ENCODE peak calls at places on chromosomes 1 and 21, in four cellular contexts. H, C, N and M are unnamed samples.
A peak's percentile ranks its signal among the peaks of the same experiment; 100 is the strongest.

GRCh38 chr1:205286335-205286950 is 35.1 kb downstream of the NUAK2 start:
- DNase-seq in H (peak; percentile 84), C (no peak), N (no peak), M (no peak)

GRCh38 chr1:68358439-68358838 is 91.3 kb downstream of the RPE65 start:
- DNase-seq in H (no peak), C (no peak), N (no peak), M (no peak)

GRCh38 chr1:32666866-32667566 is 16.0 kb downstream of the RBBP4 start:
- DNase-seq in H (no peak), C (no peak), N (no peak), M (no peak)

GRCh38 chr1:104182251-104182650 is 432.6 kb downstream of the AMY1C start:
- DNase-seq in H (no peak), C (no peak), N (no peak), M (peak; percentile 3)

GRCh38 chr1:178941849-178942248 is 71.0 kb upstream of the ANGPTL1 start:
- DNase-seq in C (peak; percentile 41), H (no peak), N (no peak), M (no peak)

GRCh38 chr1:33152685-33153432 is 29.0 kb downstream of the TRIM62 start:
- DNase-seq in H (no peak), N (peak; percentile 10), C (peak; percentile 70), M (peak; percentile 94)

GRCh38 chr1:17306921-17307320 is 1.1 kb upstream of the PADI4 start:
- DNase-seq in C (no peak), N (no peak), H (no peak), M (no peak)

GRCh38 chr1:65459397-65459768 is 38.9 kb downstream of the LEPR start:
- DNase-seq in H (peak; percentile 4), C (no peak), N (peak; percentile 35), M (peak; percentile 33)

GRCh38 chr1:226001852-226002666 is 2.9 kb upstream of the SDE2 start:
- DNase-seq in N (peak; percentile 33), H (no peak), C (no peak), M (no peak)

DNA sequence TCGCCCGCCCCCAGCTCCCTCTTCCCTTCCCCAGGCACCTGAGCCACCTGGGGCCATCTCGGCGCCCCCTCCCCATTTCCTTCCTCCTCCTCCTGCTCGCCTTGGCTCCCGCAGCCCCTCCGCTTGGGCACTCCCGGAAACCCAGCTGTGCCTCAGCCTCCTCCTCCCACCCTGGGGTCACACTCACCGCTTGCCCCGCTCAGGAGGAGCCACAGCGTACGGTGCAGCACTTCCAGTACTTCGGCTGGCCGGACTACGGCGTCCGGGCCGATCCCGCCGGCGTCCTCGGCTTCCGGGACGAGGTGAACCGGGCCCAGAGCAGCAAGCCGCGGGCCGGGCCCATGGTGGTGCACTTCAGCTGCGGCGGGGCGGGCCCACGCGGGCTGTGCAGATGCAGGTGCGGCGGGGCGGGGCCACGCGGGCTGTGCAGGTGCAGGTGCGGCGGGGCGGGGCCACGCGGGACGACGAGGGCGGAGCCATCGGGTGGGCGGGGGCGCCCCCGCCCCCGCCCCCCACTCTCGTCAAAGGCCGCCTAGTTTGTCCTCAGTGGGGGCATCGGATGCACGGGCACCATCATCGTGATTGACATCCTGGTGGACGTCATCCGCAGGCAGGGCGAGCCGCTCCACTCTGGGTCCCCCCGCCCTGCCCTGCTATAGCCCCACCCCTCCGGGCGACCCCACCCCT is 5.6 kb downstream of the RNF223 start:
- DNase-seq in N (no peak), H (no peak), C (peak; percentile 71), M (no peak)
- H3K4me3 ChIP-seq in N (peak overlapping the region; percentile 16), H (peak overlapping the region; percentile 37), C (peak overlapping the region; percentile 26), M (peak overlapping the region; percentile 4)

GRCh38 chr1:39505289-39505688 is 13.9 kb downstream of the BMP8A start:
- DNase-seq in C (no peak), N (peak; percentile 13), H (no peak), M (no peak)

GRCh38 chr1:39507230-39507928 is 15.9 kb downstream of the BMP8A start:
- DNase-seq in N (peak; percentile 25), C (no peak), H (no peak), M (peak; percentile 36)

GRCh38 chr1:39508857-39509305 is 17.4 kb downstream of the BMP8A start:
- DNase-seq in N (peak; percentile 18), H (no peak), C (no peak), M (no peak)

GRCh38 chr1:39508266-39508665 is 16.8 kb downstream of the BMP8A start:
- DNase-seq in H (no peak), N (no peak), C (no peak), M (no peak)

DNA sequence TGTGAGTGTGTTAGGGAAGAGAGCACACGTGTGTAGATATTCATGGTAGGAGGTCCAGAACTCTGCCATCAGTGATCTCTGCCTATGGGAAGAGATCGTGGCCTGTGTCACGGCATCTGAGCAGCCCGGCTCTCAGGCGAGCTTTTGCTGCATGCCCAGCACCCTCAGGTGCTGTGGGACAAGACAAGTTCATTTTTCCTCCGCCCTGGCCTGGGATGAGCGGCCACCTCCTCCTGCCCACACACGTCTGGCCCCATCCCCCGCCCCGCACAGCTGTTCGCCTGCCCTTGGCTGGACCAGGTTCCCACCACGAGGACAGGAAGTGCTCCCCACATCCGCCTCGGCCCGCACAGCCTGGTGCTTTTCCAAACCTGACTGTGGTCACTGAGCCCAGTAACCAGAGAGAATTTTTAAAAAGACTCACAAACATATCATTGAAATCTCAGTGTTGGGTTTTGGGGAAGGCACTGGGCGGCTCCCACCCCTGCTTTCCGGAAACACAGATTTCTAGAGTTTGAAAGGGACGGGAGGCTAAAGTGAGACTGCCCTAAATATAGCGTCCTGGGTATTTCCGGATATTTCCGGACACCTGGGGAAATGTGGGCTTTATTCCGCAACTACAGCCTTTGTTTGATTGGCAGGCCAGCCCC is 18.0 kb downstream of the BMP8A start:
- DNase-seq in N (no peak), C (no peak), H (peak; percentile 54), M (no peak)
- TF ChIP-seq SUZ12 in N (no peak), C (no peak), H (no peak), M (no peak)

GRCh38 chr1:26162220-26162703 is 3.4 kb downstream of the FAM110D start:
- DNase-seq in H (no peak), C (peak; percentile 66), N (no peak), M (no peak)

GRCh38 chr1:26165126-26165892 is 3.5 kb downstream of the C1orf232 start:
- DNase-seq in N (no peak), C (no peak), H (no peak), M (no peak)

GRCh38 chr1:26166719-26167281 is 2.0 kb downstream of the C1orf232 start:
- DNase-seq in C (no peak), N (no peak), H (no peak), M (no peak)

GRCh38 chr1:26163684-26164035 is 4.8 kb downstream of the FAM110D start:
- DNase-seq in H (no peak), C (no peak), N (no peak), M (no peak)

DNA sequence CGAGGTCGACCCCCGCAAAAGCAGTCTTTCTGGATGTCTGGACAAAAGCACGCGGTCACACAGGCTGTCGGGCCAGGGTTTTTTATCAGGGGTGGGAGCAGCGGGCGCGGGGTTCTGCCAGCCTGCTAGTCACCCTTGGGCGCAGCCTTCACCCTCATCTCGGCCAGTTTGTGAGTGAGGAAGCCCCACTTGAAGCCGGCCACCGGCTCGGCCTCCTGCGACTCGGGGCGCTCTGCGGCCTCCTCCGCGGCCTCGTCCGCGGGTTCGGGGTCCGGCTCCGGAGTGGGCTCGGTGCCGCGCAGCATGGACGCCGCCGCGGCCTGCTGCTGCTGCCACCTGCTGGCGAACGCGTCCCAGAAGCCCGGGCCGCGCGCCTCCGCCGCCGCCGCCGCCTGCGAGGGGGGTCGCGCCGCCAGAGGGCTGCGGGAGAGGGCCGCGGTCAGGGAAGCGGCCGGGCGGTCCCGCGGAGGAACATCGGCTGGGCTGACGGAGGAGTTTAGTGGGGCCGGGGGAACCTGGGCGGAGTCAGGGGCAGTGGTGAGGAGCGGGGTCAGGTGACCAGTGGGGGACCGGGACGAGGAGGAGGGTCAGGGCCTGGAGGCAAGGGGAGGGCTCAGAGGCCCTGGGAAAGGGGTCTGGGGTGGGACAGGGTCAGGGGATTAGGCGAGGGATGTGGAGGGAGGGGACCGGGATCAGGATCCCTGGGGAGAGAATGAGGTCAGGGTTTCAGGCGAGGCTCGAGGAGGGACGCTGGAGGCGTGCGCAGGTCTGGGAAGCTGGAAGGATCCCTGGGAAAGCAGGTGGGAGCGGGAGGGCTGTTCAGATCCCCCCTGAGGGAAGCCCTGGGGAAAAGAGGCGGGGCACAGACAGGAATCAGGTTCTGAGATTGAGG is 4.5 kb downstream of the C1orf232 start:
- DNase-seq in N (no peak), C (peak; percentile 85), H (no peak), M (no peak)
- H3K4me3 ChIP-seq in N (peak overlapping the region; percentile 50), C (peak overlapping the region; percentile 51), H (peak overlapping the region; percentile 44), M (peak overlapping the region; percentile 35)

GRCh38 chr1:244732846-244733450 is 80.0 kb downstream of the DESI2 start:
- DNase-seq in N (no peak), C (no peak), H (no peak), M (no peak)

GRCh38 chr1:244735854-244736561 is 83.1 kb downstream of the DESI2 start:
- DNase-seq in H (no peak), C (no peak), N (no peak), M (no peak)

GRCh38 chr1:244730934-244731434 is 78.1 kb downstream of the DESI2 start:
- DNase-seq in H (no peak), C (peak; percentile 68), N (no peak), M (no peak)

GRCh38 chr1:244731651-244732050 is 78.7 kb downstream of the DESI2 start:
- DNase-seq in C (no peak), H (no peak), N (no peak), M (no peak)

DNA sequence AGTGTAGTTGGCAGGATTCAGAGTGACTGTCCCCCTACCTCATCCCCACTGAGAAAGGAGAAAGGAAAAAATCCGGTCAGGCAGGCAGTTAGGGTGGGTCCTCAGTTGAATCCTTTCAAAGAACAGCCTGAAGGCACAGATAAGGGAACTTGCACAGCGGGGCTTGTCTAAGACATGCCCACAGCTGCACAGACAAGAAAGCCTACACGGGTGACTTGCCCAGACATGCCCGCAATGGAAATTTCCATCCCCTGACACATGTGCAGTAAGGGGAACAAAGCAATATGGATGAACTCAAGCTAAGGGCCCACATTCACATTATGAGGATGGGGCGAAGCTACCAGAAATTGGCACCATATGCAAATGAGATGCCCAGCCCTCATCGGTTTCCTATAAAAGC is 82.5 kb downstream of the DESI2 start:
- DNase-seq in H (peak; percentile 7), C (no peak), N (no peak), M (no peak)
- TF ChIP-seq SUZ12 in H (no peak), C (no peak), N (no peak), M (no peak)

GRCh38 chr1:29903767-29904166 is 667.4 kb downstream of the PTPRU start:
- DNase-seq in N (no peak), H (no peak), C (no peak), M (no peak)
- H3K4me3 ChIP-seq in N (no peak overlapping the region), H (no peak overlapping the region), C (no peak overlapping the region), M (no peak overlapping the region)

GRCh38 chr21:45447821-45448220 is 42.9 kb downstream of the COL18A1 start:
- DNase-seq in N (no peak), H (no peak), C (no peak), M (no peak)
- TF ChIP-seq SUZ12 in N (no peak), H (no peak), C (no peak), M (no peak)